ENCODE peak calls at places on chromosome 7, in five cellular contexts. Z is stimulated activated CD8-positive, alpha-beta memory T cell treated with anti-CD3 and anti-CD28 coated beads, Interleukin-7, amount 100 ng/mL, for 1 hour; V is upper lobe of right lung; B is HCT116; J is BJ. K is an unnamed sample.

GRCh38 chr7:106282374-106282773 is 2.4 kb downstream of the NAMPT start:
- DNase-seq in Z (no peak), V (no peak), B (no peak), J (no peak), K (no peak)

GRCh38 chr7:83807770-83808169 is 158.8 kb upstream of the SEMA3E start:
- DNase-seq in Z (no peak), V (no peak), B (no peak), J (no peak), K (no peak)

GRCh38 chr7:123218866-123219265 is 19.1 kb upstream of the SLC13A1 start:
- DNase-seq in Z (no peak), V (no peak), B (no peak), J (no peak), K (no peak)

GRCh38 chr7:22444181-22444966 is 55.6 kb downstream of the STEAP1B start:
- DNase-seq in Z (no peak), V (no peak), B (no peak), J (no peak), K (no peak)

GRCh38 chr7:141700848-141701371 is 1.1 kb downstream of the DENND11 start:
- DNase-seq in Z (no peak), V (no peak), B (no peak), J (no peak), K (no peak)

GRCh38 chr7:75842836-75843446 is 29.3 kb upstream of the CCL24 start:
- DNase-seq in Z (no peak), V (no peak), B (no peak), J (peak), K (peak)

GRCh38 chr7:112985377-112985987 is 101.1 kb downstream of the GPR85 start:
- DNase-seq in Z (no peak), V (no peak), B (no peak), J (peak), K (peak)

GRCh38 chr7:84085147-84085546 is 109.4 kb downstream of the SEMA3A start:
- DNase-seq in Z (no peak), V (no peak), B (no peak), J (no peak), K (peak)

GRCh38 chr7:964401-965231 is 10.1 kb upstream of the ADAP1 start:
- DNase-seq in Z (no peak), V (peak), B (no peak), J (no peak), K (no peak)

GRCh38 chr7:113143486-113144257 is 25.3 kb upstream of the SMIM30 start:
- DNase-seq in Z (no peak), V (no peak), B (no peak), J (no peak), K (no peak)

GRCh38 chr7:32681174-32681518 is 185.9 kb downstream of the AVL9 start:
- DNase-seq in Z (no peak), V (no peak), B (no peak), J (no peak), K (no peak)

GRCh38 chr7:81831883-81832282 is 62.0 kb upstream of the HGF start:
- DNase-seq in Z (no peak), V (no peak), B (no peak), J (no peak), K (no peak)

GRCh38 chr7:45099891-45100760 is 11.4 kb upstream of the NACAD start:
- DNase-seq in Z (no peak), V (peak), B (no peak), J (no peak), K (no peak)

GRCh38 chr7:135386181-135386580 is 123.7 kb downstream of the CNOT4 start:
- DNase-seq in Z (no peak), V (no peak), B (no peak), J (no peak), K (peak)

GRCh38 chr7:99224263-99224947 is 16.5 kb upstream of the KPNA7 start:
- DNase-seq in Z (no peak), V (no peak), B (peak), J (no peak), K (peak)

GRCh38 chr7:87426160-87426559 is 49.3 kb downstream of the ABCB4 start:
- DNase-seq in Z (no peak), V (no peak), B (no peak), J (no peak), K (no peak)

GRCh38 chr7:99385564-99385963 is 11.0 kb downstream of the ARPC1B start:
- DNase-seq in Z (no peak), V (no peak), B (no peak), J (no peak), K (no peak)

GRCh38 chr7:142876236-142876960 is 9.1 kb downstream of the TRPV6 start:
- DNase-seq in Z (no peak), V (no peak), B (no peak), J (no peak), K (no peak)

GRCh38 chr7:133301444-133301843 is 48.6 kb downstream of the EXOC4 start:
- DNase-seq in Z (no peak), V (no peak), B (no peak), J (no peak), K (no peak)

GRCh38 chr7:95330194-95331003 is 6.1 kb upstream of the PON1 start:
- DNase-seq in Z (no peak), V (no peak), B (no peak), J (no peak), K (peak)

GRCh38 chr7:50962962-50963374 is 180.3 kb upstream of the GRB10 start:
- DNase-seq in Z (no peak), V (peak), B (peak), J (peak), K (peak)

GRCh38 chr7:90625562-90625961 is 29.4 kb downstream of the CDK14 start:
- DNase-seq in Z (no peak), V (no peak), B (no peak), J (no peak), K (peak)

GRCh38 chr7:4712371-4713182 is 30.5 kb downstream of the FOXK1 start:
- DNase-seq in Z (no peak), V (no peak), B (no peak), J (peak), K (peak)

GRCh38 chr7:158431941-158432347 is 155.7 kb downstream of the PTPRN2 start:
- DNase-seq in Z (no peak), V (peak), B (peak), J (no peak), K (no peak)

GRCh38 chr7:157077986-157078644 is 60.6 kb upstream of the UBE3C start:
- DNase-seq in Z (no peak), V (no peak), B (no peak), J (no peak), K (peak)

GRCh38 chr7:37201003-37201875 is 247.4 kb downstream of the ELMO1 start:
- DNase-seq in Z (no peak), V (peak), B (peak), J (no peak), K (peak)